ENCODE peak calls at places on chromosomes 6 and 20, in eight cellular contexts. One of them, this sample, is unnamed. For H3K4me1, the result is how much of the 10 kb centered on the place peaks cover.

GRCh38 chr6:122747573-122747972 is 31.9 kb upstream of the FABP7 start:
- DNase-seq in gastrocnemius medialis: no peak
- DNase-seq in GM23248: no peak
- DNase-seq in tibial artery: no peak
- DNase-seq in adrenal gland: no peak
- DNase-seq in esophagus muscularis mucosa: no peak
- DNase-seq in aorta: no peak
- DNase-seq in mucosa of descending colon: no peak
- DNase-seq in this sample: no peak

GRCh38 chr20:43915209-43916072 is 789 bp downstream of the TOX2 start:
- DNase-seq in mucosa of descending colon: peak
- DNase-seq in tibial artery: peak
- DNase-seq in GM23248: peak
- DNase-seq in gastrocnemius medialis: no peak
- DNase-seq in adrenal gland: peak
- DNase-seq in esophagus muscularis mucosa: no peak
- DNase-seq in aorta: peak
- DNase-seq in this sample: peak

GRCh38 chr6:45880139-45880538 is 135.5 kb downstream of the CLIC5 start:
- DNase-seq in GM23248: peak
- DNase-seq in adrenal gland: no peak
- DNase-seq in tibial artery: no peak
- DNase-seq in aorta: no peak
- DNase-seq in esophagus muscularis mucosa: peak
- DNase-seq in gastrocnemius medialis: no peak
- DNase-seq in mucosa of descending colon: no peak
- DNase-seq in this sample: no peak

GRCh38 chr6:24454452-24454851 is 34.9 kb downstream of the GPLD1 start:
- DNase-seq in adrenal gland: no peak
- DNase-seq in esophagus muscularis mucosa: no peak
- DNase-seq in tibial artery: no peak
- DNase-seq in GM23248: no peak
- DNase-seq in gastrocnemius medialis: no peak
- DNase-seq in mucosa of descending colon: no peak
- DNase-seq in aorta: no peak
- DNase-seq in this sample: no peak

GRCh38 chr6:3195695-3196497 is 31.6 kb downstream of the TUBB2B start:
- DNase-seq in aorta: no peak
- DNase-seq in GM23248: peak
- DNase-seq in mucosa of descending colon: no peak
- DNase-seq in esophagus muscularis mucosa: no peak
- DNase-seq in gastrocnemius medialis: no peak
- DNase-seq in adrenal gland: no peak
- DNase-seq in tibial artery: no peak
- DNase-seq in this sample: no peak

GRCh38 chr6:169959129-169960002 is 207.9 kb downstream of the ERMARD start:
- DNase-seq in GM23248: no peak
- DNase-seq in gastrocnemius medialis: peak
- DNase-seq in adrenal gland: peak
- DNase-seq in esophagus muscularis mucosa: peak
- DNase-seq in mucosa of descending colon: peak
- DNase-seq in tibial artery: peak
- DNase-seq in aorta: peak
- DNase-seq in this sample: peak

GRCh38 chr20:36017034-36017951 is 48.9 kb downstream of the CNBD2 start:
- DNase-seq in GM23248: peak
- DNase-seq in esophagus muscularis mucosa: no peak
- DNase-seq in adrenal gland: peak
- DNase-seq in mucosa of descending colon: peak
- DNase-seq in aorta: no peak
- DNase-seq in tibial artery: no peak
- DNase-seq in gastrocnemius medialis: no peak
- DNase-seq in this sample: no peak

GRCh38 chr20:8624616-8625015 is 444.3 kb upstream of the PLCB4 start:
- DNase-seq in tibial artery: no peak
- DNase-seq in mucosa of descending colon: no peak
- DNase-seq in aorta: no peak
- DNase-seq in gastrocnemius medialis: no peak
- DNase-seq in adrenal gland: no peak
- DNase-seq in esophagus muscularis mucosa: no peak
- DNase-seq in GM23248: no peak
- DNase-seq in this sample: no peak

GRCh38 chr20:4920655-4921054 is 80.7 kb downstream of the SLC23A2 start:
- DNase-seq in GM23248: no peak
- DNase-seq in mucosa of descending colon: no peak
- DNase-seq in gastrocnemius medialis: no peak
- DNase-seq in tibial artery: no peak
- DNase-seq in adrenal gland: no peak
- DNase-seq in aorta: no peak
- DNase-seq in esophagus muscularis mucosa: no peak
- DNase-seq in this sample: no peak

DNA sequence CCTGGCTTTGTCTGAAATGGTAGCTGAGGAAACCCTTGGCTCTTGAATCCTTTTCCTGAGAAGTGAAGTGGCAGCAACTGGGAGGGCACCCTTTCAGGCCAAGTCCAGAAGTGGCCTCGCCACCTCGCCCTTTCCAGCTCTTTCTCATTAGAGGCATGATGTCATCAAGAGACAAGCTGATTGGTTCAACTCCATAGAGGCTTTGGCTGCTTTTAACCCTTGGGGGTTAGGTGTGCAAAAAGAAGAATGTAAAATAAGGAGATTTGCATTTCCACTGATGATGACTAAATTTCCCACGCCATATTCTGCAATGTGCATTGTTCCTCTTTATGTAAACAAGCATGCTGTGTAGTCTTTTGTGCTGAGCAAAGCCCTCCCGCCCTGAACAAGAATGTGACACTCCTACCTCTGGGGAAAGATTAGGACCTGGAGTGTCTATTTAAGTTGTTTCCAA is 116.5 kb downstream of the TCP11 start:
- DNase-seq in adrenal gland: peak
- DNase-seq in esophagus muscularis mucosa: no peak
- DNase-seq in aorta: peak
- DNase-seq in tibial artery: no peak
- DNase-seq in gastrocnemius medialis: no peak
- DNase-seq in GM23248: peak
- DNase-seq in mucosa of descending colon: peak
- DNase-seq in this sample: peak
- H3K4me1 ChIP-seq in adrenal gland: half or more
- H3K4me1 ChIP-seq in esophagus muscularis mucosa: half or more
- H3K4me1 ChIP-seq in aorta: under half
- H3K4me1 ChIP-seq in tibial artery: under half
- H3K4me1 ChIP-seq in gastrocnemius medialis: half or more
- H3K4me1 ChIP-seq in GM23248: under half
- H3K4me1 ChIP-seq in mucosa of descending colon: under half
- H3K4me1 ChIP-seq in this sample: under half

GRCh38 chr6:37171970-37172812 is 2.2 kb downstream of the PIM1 start:
- DNase-seq in aorta: peak
- DNase-seq in GM23248: peak
- DNase-seq in adrenal gland: peak
- DNase-seq in gastrocnemius medialis: peak
- DNase-seq in esophagus muscularis mucosa: peak
- DNase-seq in mucosa of descending colon: peak
- DNase-seq in tibial artery: peak
- DNase-seq in this sample: peak

GRCh38 chr6:37173573-37174195 is 3.7 kb downstream of the PIM1 start:
- DNase-seq in adrenal gland: peak
- DNase-seq in mucosa of descending colon: no peak
- DNase-seq in gastrocnemius medialis: no peak
- DNase-seq in tibial artery: no peak
- DNase-seq in GM23248: peak
- DNase-seq in aorta: no peak
- DNase-seq in esophagus muscularis mucosa: no peak
- DNase-seq in this sample: no peak

GRCh38 chr6:37174515-37175331 is 4.8 kb downstream of the PIM1 start:
- DNase-seq in adrenal gland: peak
- DNase-seq in gastrocnemius medialis: no peak
- DNase-seq in aorta: no peak
- DNase-seq in esophagus muscularis mucosa: no peak
- DNase-seq in tibial artery: no peak
- DNase-seq in mucosa of descending colon: no peak
- DNase-seq in GM23248: no peak
- DNase-seq in this sample: no peak

GRCh38 chr6:37174196-37174514 is 4.2 kb downstream of the PIM1 start:
- DNase-seq in tibial artery: no peak
- DNase-seq in aorta: no peak
- DNase-seq in GM23248: no peak
- DNase-seq in mucosa of descending colon: no peak
- DNase-seq in gastrocnemius medialis: no peak
- DNase-seq in adrenal gland: no peak
- DNase-seq in esophagus muscularis mucosa: no peak
- DNase-seq in this sample: no peak

GRCh38 chr6:37172991-37173572 is 3.1 kb downstream of the PIM1 start:
- DNase-seq in aorta: no peak
- DNase-seq in esophagus muscularis mucosa: no peak
- DNase-seq in mucosa of descending colon: no peak
- DNase-seq in tibial artery: no peak
- DNase-seq in adrenal gland: no peak
- DNase-seq in GM23248: no peak
- DNase-seq in gastrocnemius medialis: no peak
- DNase-seq in this sample: no peak
- H3K4me1 ChIP-seq in aorta: under half
- H3K4me1 ChIP-seq in esophagus muscularis mucosa: half or more
- H3K4me1 ChIP-seq in mucosa of descending colon: under half
- H3K4me1 ChIP-seq in tibial artery: under half
- H3K4me1 ChIP-seq in adrenal gland: under half
- H3K4me1 ChIP-seq in GM23248: under half
- H3K4me1 ChIP-seq in gastrocnemius medialis: under half
- H3K4me1 ChIP-seq in this sample: under half

GRCh38 chr6:37987559-37987958 is 168.0 kb downstream of the ZFAND3 start:
- DNase-seq in aorta: no peak
- DNase-seq in mucosa of descending colon: no peak
- DNase-seq in adrenal gland: no peak
- DNase-seq in esophagus muscularis mucosa: no peak
- DNase-seq in GM23248: no peak
- DNase-seq in gastrocnemius medialis: no peak
- DNase-seq in tibial artery: no peak
- DNase-seq in this sample: no peak
- H3K4me1 ChIP-seq in aorta: under half
- H3K4me1 ChIP-seq in mucosa of descending colon: under half
- H3K4me1 ChIP-seq in adrenal gland: under half
- H3K4me1 ChIP-seq in esophagus muscularis mucosa: half or more
- H3K4me1 ChIP-seq in GM23248: half or more
- H3K4me1 ChIP-seq in gastrocnemius medialis: half or more
- H3K4me1 ChIP-seq in tibial artery: under half
- H3K4me1 ChIP-seq in this sample: under half

DNA sequence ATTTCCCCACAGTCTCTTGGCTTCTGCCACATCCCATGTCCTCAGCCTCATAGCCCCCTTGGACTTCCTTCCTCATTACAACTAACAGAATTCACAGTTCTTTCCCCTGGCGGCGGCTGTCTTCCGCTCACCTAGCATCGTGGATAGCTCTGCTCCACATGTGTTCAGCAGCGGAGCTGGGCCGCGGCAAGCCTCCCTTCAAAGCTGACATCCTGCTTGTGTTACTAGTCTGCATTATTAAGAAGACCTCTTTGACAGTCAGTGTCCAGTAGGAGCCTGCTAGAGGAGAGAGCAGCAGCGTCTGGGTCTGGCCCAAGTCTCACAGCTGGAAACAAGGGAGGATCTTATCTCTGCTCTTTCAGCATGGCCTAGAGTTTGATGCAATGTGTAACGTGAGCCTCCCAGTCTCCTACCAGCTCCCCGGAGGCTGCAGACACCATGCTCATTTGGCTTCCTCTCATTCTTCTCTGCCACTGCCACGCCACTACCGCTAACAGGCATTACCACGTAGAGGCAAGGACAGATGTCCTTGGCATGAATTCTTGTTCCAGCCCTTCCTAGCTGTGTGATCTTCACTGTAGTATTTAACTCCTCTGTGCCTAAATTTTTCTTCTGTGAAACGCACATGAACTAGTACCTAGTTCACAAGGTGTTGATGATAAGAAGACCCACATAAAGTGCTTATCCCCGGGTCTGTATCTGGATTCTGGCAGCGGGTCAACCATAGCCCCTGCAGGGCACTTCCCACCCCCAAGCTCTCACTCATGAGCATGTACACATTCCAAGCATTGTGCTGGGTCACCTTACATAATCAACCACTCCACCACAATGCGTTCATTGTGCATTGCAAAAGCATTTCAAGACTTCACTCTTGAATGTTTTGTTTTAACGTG is 107.1 kb upstream of the BACH2 start:
- DNase-seq in mucosa of descending colon: no peak
- DNase-seq in esophagus muscularis mucosa: no peak
- DNase-seq in adrenal gland: peak
- DNase-seq in GM23248: peak
- DNase-seq in aorta: no peak
- DNase-seq in tibial artery: no peak
- DNase-seq in gastrocnemius medialis: peak
- DNase-seq in this sample: no peak
- H3K4me1 ChIP-seq in mucosa of descending colon: under half
- H3K4me1 ChIP-seq in esophagus muscularis mucosa: under half
- H3K4me1 ChIP-seq in adrenal gland: under half
- H3K4me1 ChIP-seq in GM23248: under half
- H3K4me1 ChIP-seq in aorta: under half
- H3K4me1 ChIP-seq in tibial artery: under half
- H3K4me1 ChIP-seq in gastrocnemius medialis: under half
- H3K4me1 ChIP-seq in this sample: under half

GRCh38 chr20:20211988-20212518 is 155.9 kb upstream of the INSM1 start:
- DNase-seq in esophagus muscularis mucosa: no peak
- DNase-seq in mucosa of descending colon: no peak
- DNase-seq in tibial artery: no peak
- DNase-seq in adrenal gland: no peak
- DNase-seq in aorta: no peak
- DNase-seq in gastrocnemius medialis: no peak
- DNase-seq in GM23248: no peak
- DNase-seq in this sample: no peak
- H3K4me1 ChIP-seq in esophagus muscularis mucosa: under half
- H3K4me1 ChIP-seq in mucosa of descending colon: under half
- H3K4me1 ChIP-seq in tibial artery: under half
- H3K4me1 ChIP-seq in adrenal gland: under half
- H3K4me1 ChIP-seq in aorta: under half
- H3K4me1 ChIP-seq in gastrocnemius medialis: under half
- H3K4me1 ChIP-seq in GM23248: under half
- H3K4me1 ChIP-seq in this sample: under half

DNA sequence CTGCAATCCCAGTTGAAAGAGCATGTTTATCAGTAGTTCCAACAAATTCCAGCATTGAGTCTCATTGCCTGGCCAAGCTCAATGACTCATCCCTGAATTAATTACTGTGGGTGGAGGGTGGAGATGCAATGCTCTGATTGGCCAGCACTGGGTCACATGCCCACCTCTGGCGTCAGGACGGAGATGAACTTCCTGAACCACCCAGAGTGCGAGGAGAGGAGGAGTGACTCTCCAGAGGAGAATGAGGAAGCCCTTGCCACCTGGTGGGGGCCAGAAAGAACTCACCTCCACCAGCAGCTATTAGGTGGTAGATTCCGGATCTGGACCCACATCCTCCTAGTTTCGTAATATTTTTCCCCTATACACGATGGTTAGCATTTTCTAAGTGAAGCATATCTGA is 283.9 kb downstream of the TBC1D7 start:
- DNase-seq in esophagus muscularis mucosa: no peak
- DNase-seq in GM23248: peak
- DNase-seq in adrenal gland: no peak
- DNase-seq in mucosa of descending colon: no peak
- DNase-seq in gastrocnemius medialis: no peak
- DNase-seq in aorta: no peak
- DNase-seq in tibial artery: no peak
- DNase-seq in this sample: no peak
- H3K4me1 ChIP-seq in esophagus muscularis mucosa: under half
- H3K4me1 ChIP-seq in GM23248: under half
- H3K4me1 ChIP-seq in adrenal gland: under half
- H3K4me1 ChIP-seq in mucosa of descending colon: under half
- H3K4me1 ChIP-seq in gastrocnemius medialis: under half
- H3K4me1 ChIP-seq in aorta: under half
- H3K4me1 ChIP-seq in tibial artery: under half
- H3K4me1 ChIP-seq in this sample: under half

GRCh38 chr20:50797142-50797541 is 2.3 kb downstream of the BCAS4 start:
- DNase-seq in gastrocnemius medialis: no peak
- DNase-seq in tibial artery: no peak
- DNase-seq in adrenal gland: no peak
- DNase-seq in GM23248: no peak
- DNase-seq in esophagus muscularis mucosa: no peak
- DNase-seq in aorta: no peak
- DNase-seq in mucosa of descending colon: no peak
- DNase-seq in this sample: no peak
- H3K4me1 ChIP-seq in gastrocnemius medialis: under half
- H3K4me1 ChIP-seq in tibial artery: under half
- H3K4me1 ChIP-seq in adrenal gland: under half
- H3K4me1 ChIP-seq in GM23248: under half
- H3K4me1 ChIP-seq in esophagus muscularis mucosa: under half
- H3K4me1 ChIP-seq in aorta: under half
- H3K4me1 ChIP-seq in mucosa of descending colon: under half
- H3K4me1 ChIP-seq in this sample: under half

This sample was measured in colonic mucosa.